ENCODE peak calls at places on chromosomes 6 and 20, in five cellular contexts. Q, M, H, U and O are unnamed samples. For H3K4me1, the result is how much of the 10 kb centered on the place peaks cover.

GRCh38 chr20:19915111-19915798 is 101.9 kb upstream of the NAA20 start:
- DNase-seq in Q (peak), M (no peak), H (no peak), U (no peak), O (no peak)

GRCh38 chr6:3358413-3359090 is 98.3 kb downstream of the SLC22A23 start:
- DNase-seq in Q (no peak), M (no peak), H (no peak), U (no peak), O (no peak)

GRCh38 chr6:67736816-67737215 is 898.3 kb upstream of the ADGRB3 start:
- DNase-seq in Q (no peak), M (no peak), H (no peak), U (no peak), O (no peak)

GRCh38 chr20:37886851-37887297 is 16.1 kb upstream of the VSTM2L start:
- DNase-seq in Q (no peak), M (peak), H (no peak), U (no peak), O (no peak)

GRCh38 chr6:79833264-79833663 is 114.1 kb downstream of the ELOVL4 start:
- DNase-seq in Q (no peak), M (no peak), H (no peak), U (no peak), O (no peak)

GRCh38 chr20:18628330-18628941 is 40.6 kb downstream of the DTD1 start:
- DNase-seq in Q (peak), M (peak), H (no peak), U (no peak), O (no peak)

GRCh38 chr6:18101271-18101670 is 21.2 kb downstream of the NHLRC1 start:
- DNase-seq in Q (no peak), M (no peak), H (no peak), U (no peak), O (no peak)

GRCh38 chr6:2918936-2919335 is 15.8 kb upstream of the SERPINB9 start:
- DNase-seq in Q (peak), M (no peak), H (peak), U (no peak), O (no peak)

GRCh38 chr6:50815436-50816114 is 3.1 kb upstream of the TFAP2B start:
- DNase-seq in Q (no peak), M (no peak), H (no peak), U (no peak), O (no peak)

DNA sequence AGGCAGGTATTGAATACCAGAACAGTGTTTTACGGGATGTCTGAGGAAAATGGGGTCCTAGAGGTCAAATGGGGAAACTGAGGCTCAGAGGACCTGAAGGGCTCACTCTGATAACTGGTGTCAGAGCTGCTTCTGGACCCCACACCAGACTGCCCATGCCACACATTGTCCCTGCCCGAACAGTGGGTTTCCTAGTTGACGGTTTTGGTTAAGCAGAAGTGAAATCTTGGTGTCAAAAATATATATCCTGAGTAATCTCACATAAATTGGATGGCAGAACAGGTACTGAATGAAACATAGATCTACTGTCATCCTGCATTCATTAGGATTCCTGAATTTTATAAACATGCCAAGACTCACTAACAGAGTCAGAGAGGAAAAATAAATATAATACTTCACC is 16.3 kb downstream of the NOX3 start:
- DNase-seq in Q (no peak), M (no peak), H (no peak), U (no peak), O (no peak)
- H3K4me3 ChIP-seq in Q (no peak), M (no peak), H (no peak), U (no peak), O (no peak)

DNA sequence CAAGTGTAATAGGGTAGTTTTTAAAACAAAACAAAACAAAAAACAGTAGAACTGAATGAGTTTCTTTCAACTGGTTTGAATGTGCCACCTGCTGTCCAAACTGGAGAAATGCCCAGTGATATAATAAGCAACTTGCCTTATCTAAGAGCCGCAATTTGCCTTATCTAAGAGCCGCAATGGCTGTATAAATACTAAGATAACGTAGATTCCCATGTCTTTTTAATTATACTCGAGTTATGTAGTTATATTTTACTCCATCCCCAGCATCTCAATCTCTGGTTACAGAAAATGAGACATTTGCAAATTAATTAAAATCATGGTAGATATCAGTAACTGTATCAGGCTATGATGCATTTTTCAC is 67.2 kb downstream of the RPP40 start:
- DNase-seq in Q (no peak), M (peak), H (no peak), U (no peak), O (peak)
- H3K27ac ChIP-seq in Q (no peak), M (no peak), H (no peak), U (no peak), O (no peak)

GRCh38 chr20:62644802-62645496 is 2.6 kb downstream of the SLCO4A1 start:
- DNase-seq in Q (no peak), M (no peak), H (no peak), U (no peak), O (no peak)

GRCh38 chr20:62644044-62644795 is 1.9 kb downstream of the SLCO4A1 start:
- DNase-seq in Q (no peak), M (no peak), H (no peak), U (no peak), O (peak)

GRCh38 chr20:62643521-62644043 is 1.3 kb downstream of the SLCO4A1 start:
- DNase-seq in Q (no peak), M (no peak), H (no peak), U (no peak), O (no peak)

GRCh38 chr20:62646851-62647520 is 4.7 kb downstream of the SLCO4A1 start:
- DNase-seq in Q (no peak), M (no peak), H (no peak), U (no peak), O (no peak)

DNA sequence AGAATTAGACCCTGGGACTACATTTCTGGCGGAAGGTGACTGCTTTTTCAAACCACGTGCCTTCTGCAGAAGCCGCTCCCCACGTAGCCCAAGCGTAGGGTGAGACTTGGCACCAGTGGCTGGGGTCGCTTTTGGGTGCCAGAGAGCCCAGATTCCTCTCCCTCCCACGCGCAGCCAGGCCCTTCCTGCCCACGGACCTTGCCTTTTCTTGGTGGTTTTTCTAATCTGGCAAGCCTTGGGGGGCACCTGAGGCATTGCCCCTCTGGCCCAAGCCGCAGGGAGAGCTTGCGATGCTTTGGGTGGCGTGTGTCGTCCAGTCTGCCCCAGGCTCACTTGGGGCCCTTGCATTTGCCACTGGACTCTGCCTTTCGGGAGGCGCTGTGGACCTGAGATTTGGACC is 3.3 kb downstream of the SLCO4A1 start:
- DNase-seq in Q (no peak), M (no peak), H (no peak), U (no peak), O (no peak)
- H3K4me1 ChIP-seq in Q (under half), M (half or more), H (under half), U (under half), O (under half)

DNA sequence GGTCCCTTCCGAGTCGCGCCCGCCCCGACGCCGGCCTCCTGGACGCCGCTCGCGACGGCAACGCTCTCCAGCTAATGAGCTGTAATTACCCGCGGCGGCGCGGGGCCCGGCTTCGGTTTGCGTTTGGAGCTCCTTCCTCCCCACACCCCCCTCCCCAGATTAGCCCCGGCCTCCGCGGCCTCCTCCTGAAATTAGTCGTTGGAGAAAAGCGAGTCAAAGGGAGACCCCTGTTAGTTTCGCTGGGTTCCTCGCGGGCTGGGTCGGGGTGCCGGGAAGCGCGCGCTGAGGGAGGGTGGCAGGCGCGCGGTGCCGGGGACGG is 4.7 kb downstream of the FOXC1 start:
- DNase-seq in Q (no peak), M (no peak), H (no peak), U (no peak), O (no peak)
- H3K4me3 ChIP-seq in Q (no peak), M (no peak), H (peak), U (peak), O (no peak)

GRCh38 chr6:583116-583515 is 73.8 kb downstream of the HUS1B start:
- DNase-seq in Q (no peak), M (no peak), H (no peak), U (no peak), O (no peak)
- H3K27ac ChIP-seq in Q (no peak), M (no peak), H (no peak), U (no peak), O (no peak)

GRCh38 chr20:58908216-58908615 is 55.7 kb downstream of the GNAS start:
- DNase-seq in Q (no peak), M (no peak), H (no peak), U (no peak), O (no peak)
- H3K4me1 ChIP-seq in Q (under half), M (under half), H (under half), U (under half), O (under half)

GRCh38 chr6:36340341-36340670 is 3.6 kb upstream of the BNIP5 start:
- DNase-seq in Q (no peak), M (no peak), H (no peak), U (no peak), O (no peak)
- H3K4me3 ChIP-seq in Q (no peak), M (peak), H (no peak), U (no peak), O (no peak)

GRCh38 chr6:149716584-149716983 is 1.3 kb downstream of the LATS1 start:
- DNase-seq in Q (no peak), M (no peak), H (no peak), U (no peak), O (no peak)
- H3K27ac ChIP-seq in Q (peak), M (peak), H (peak), U (peak), O (peak)

DNA sequence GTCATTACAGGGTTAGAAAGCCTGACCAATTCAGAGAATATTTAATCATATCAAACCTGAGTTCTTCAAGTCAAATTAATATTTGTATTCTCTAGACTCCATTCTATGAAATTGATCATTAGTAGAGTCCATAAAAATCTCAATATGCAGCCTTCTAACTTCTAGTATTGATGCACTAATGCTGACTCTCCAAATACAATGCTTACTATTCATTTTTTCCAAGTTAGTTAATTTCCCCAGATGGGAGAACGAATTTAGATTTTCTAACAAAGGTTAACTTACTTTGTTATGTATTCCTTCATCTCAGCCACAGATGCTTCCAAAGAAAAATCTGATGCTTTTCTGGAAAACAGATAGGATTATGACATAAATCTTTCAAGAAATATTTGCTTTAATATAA is 12.4 kb upstream of the NDRG3 start:
- DNase-seq in Q (no peak), M (no peak), H (no peak), U (no peak), O (no peak)
- H3K4me1 ChIP-seq in Q (under half), M (under half), H (under half), U (under half), O (under half)

GRCh38 chr6:137736919-137737318 is 130.1 kb upstream of the TNFAIP3 start:
- DNase-seq in Q (no peak), M (no peak), H (no peak), U (no peak), O (no peak)
- H3K4me3 ChIP-seq in Q (peak), M (no peak), H (no peak), U (no peak), O (no peak)